ENCODE peak calls at places on chromosomes 4 and X, in six cellular contexts. Y is pancreas, M is PC-3, R is AG09319, B is OCI-LY7, D is tibial nerve. Q is an unnamed sample.

GRCh38 chr4:3212391-3213100 is 36.4 kb upstream of the MSANTD1 start:
- DNase-seq in R (no peak), B (no peak), D (no peak), Y (no peak), M (no peak), Q (no peak)

GRCh38 chr4:58093352-58093751 is 983.2 kb upstream of the IGFBP7 start:
- DNase-seq in D (no peak), R (no peak), B (no peak), M (no peak), Y (no peak), Q (no peak)

GRCh38 chrX:5415738-5416137 is 812.9 kb downstream of the NLGN4X start:
- DNase-seq in M (no peak), B (no peak), R (no peak), Y (no peak), D (no peak), Q (no peak)

GRCh38 chr4:106325800-106326199 is 9.4 kb downstream of the AIMP1 start:
- DNase-seq in M (no peak), Y (no peak), R (no peak), B (no peak), D (no peak), Q (no peak)

GRCh38 chr4:16157609-16158503 is 68.4 kb downstream of the TAPT1 start:
- DNase-seq in Y (no peak), D (no peak), M (no peak), B (no peak), R (no peak), Q (no peak)

GRCh38 chr4:41655177-41655576 is 93.3 kb downstream of the PHOX2B start:
- DNase-seq in M (peak), R (no peak), B (no peak), Y (no peak), D (no peak), Q (no peak)

GRCh38 chr4:151248519-151248918 is 28.4 kb upstream of the PRSS48 start:
- DNase-seq in M (no peak), B (no peak), R (no peak), D (no peak), Y (no peak), Q (no peak)

GRCh38 chr4:110245567-110245966 is 47.2 kb upstream of the ELOVL6 start:
- DNase-seq in B (no peak), R (no peak), D (no peak), Y (no peak), M (peak), Q (no peak)

GRCh38 chrX:18455384-18455783 is 30.0 kb downstream of the CDKL5 start:
- DNase-seq in B (no peak), R (no peak), D (no peak), M (no peak), Y (no peak), Q (no peak)

GRCh38 chrX:53287493-53288138 is 6.2 kb upstream of the IQSEC2 start:
- DNase-seq in Y (peak), B (peak), D (peak), R (peak), M (peak), Q (no peak)

GRCh38 chrX:44874481-44875184 is 1.6 kb downstream of the KDM6A start:
- DNase-seq in Y (peak), R (no peak), D (no peak), B (peak), M (peak), Q (no peak)

GRCh38 chr4:83387922-83388676 is 53.5 kb upstream of the HPSE start:
- DNase-seq in M (no peak), Y (peak), D (no peak), B (peak), R (no peak), Q (no peak)

GRCh38 chr4:48683784-48684666 is 96.1 kb downstream of the FRYL start:
- DNase-seq in B (peak), Y (no peak), D (no peak), R (no peak), M (no peak), Q (no peak)

GRCh38 chr4:100286601-100287000 is 96.3 kb upstream of the DDIT4L start:
- DNase-seq in R (no peak), M (no peak), Y (no peak), B (no peak), D (no peak), Q (no peak)

GRCh38 chrX:7145454-7145853 is 2.1 kb upstream of the STS start:
- DNase-seq in B (no peak), Y (no peak), D (no peak), M (no peak), R (no peak), Q (no peak)

GRCh38 chrX:123771449-123772064 is 38.7 kb upstream of the THOC2 start:
- DNase-seq in Y (no peak), D (no peak), R (no peak), M (no peak), B (no peak), Q (no peak)

GRCh38 chr4:7193040-7193958 is 961 bp downstream of the SORCS2 start:
- DNase-seq in D (peak), R (no peak), Y (no peak), M (peak), B (no peak), Q (no peak)

GRCh38 chr4:8504279-8505007 is 63.9 kb downstream of the TRMT44 start:
- DNase-seq in M (peak), D (no peak), B (no peak), R (no peak), Y (peak), Q (no peak)

GRCh38 chr4:3389186-3389878 is 52.4 kb upstream of the HGFAC start:
- DNase-seq in Y (no peak), M (no peak), B (no peak), D (no peak), R (no peak), Q (no peak)

GRCh38 chrX:110006826-110007375 is 4.0 kb downstream of the TMEM164 start:
- DNase-seq in Y (peak), D (no peak), R (peak), M (peak), B (no peak), Q (no peak)

GRCh38 chr4:17665852-17666251 is 51.4 kb downstream of the MED28 start:
- DNase-seq in B (peak), Y (no peak), R (no peak), D (no peak), M (no peak), Q (no peak)
- TF ChIP-seq CTCF in B (no peak), Y (no peak), R (no peak), D (no peak), M (no peak), Q (no peak)

DNA sequence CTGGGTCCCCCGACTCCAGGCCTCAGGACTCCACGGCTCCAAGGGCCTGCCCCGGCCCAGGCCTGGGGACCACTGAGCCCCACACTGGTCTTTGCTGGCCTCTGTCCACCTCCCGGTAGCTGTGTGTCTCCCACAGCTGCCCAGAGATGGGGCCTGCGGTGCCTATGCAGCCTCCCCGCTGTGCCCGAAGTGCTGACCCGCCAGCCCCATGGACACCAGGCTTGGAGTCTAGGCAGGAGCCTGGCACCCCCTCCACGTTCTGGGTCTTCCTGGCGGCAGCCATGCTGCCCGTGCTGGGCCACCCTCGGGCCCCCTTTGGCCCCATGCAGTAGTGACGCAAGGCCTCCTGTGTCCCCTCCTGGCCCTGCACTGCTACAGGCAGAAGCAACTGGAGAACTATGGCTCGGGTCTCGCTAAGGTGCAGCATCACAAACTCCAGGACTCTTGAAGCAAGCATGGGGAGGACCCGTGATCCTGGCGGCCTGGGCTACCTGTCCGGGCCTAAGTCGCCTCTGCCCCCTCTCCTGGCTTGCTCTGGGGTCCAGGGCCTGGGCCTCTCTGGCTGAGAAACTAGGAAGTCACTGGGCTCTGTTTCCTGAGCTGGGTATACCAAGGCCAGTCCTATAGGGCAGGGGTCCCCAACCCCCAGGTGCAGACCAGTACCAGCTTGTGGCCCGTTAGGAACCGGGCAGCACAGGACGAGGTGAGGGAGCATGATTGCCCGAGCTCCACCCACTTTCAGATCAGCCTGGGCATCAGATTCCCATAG is 878 bp downstream of the MYL5 start:
- DNase-seq in D (no peak), B (peak), M (no peak), R (no peak), Y (no peak), Q (peak)
- TF ChIP-seq CTCF in D (no peak), B (no peak), M (no peak), R (no peak), Y (no peak), Q (no peak)

DNA sequence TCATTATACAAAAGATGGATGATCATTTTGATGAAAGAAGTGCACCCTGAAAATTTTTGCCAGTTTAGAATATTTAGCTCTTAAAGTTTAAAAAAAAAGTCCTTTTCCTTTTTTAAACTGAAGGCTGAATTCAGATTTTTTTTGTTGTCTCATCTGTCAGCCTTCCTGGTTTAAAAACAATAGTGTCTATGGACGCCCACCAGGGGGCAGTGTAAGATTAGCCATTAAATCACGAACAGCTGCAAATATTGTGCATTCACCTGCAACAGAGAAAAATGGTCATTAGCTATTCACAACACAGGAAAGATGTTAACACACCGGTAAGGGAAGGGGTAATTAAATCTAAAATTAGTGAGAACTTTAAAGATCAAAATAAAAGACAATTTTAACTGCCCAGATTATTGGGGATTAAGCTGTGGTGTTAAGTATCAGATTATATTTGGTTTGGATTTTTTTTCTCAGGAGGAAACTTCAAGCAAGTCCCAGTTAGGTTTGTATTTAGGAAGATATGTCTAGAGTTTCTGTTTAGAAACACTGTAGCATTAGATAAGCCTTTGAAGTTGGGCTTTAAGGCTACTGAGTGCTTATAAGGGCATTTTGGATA is 4.4 kb upstream of the CXorf38 start:
- DNase-seq in R (peak), Y (peak), B (peak), M (peak), D (peak), Q (peak)
- TF ChIP-seq CTCF in R (peak), Y (peak), B (peak), M (peak), D (peak), Q (peak)

GRCh38 chrX:121308276-121308805 is 260.9 kb downstream of the GLUD2 start:
- DNase-seq in B (peak), D (no peak), M (peak), Y (no peak), R (peak), Q (no peak)
- TF ChIP-seq CTCF in B (peak), D (peak), M (peak), Y (no peak), R (peak), Q (no peak)

GRCh38 chr4:183645326-183645725 is 13.7 kb downstream of the RWDD4 start:
- DNase-seq in D (no peak), Y (no peak), R (no peak), M (no peak), B (no peak), Q (no peak)
- TF ChIP-seq CTCF in D (no peak), Y (no peak), R (no peak), M (no peak), B (no peak), Q (no peak)

DNA sequence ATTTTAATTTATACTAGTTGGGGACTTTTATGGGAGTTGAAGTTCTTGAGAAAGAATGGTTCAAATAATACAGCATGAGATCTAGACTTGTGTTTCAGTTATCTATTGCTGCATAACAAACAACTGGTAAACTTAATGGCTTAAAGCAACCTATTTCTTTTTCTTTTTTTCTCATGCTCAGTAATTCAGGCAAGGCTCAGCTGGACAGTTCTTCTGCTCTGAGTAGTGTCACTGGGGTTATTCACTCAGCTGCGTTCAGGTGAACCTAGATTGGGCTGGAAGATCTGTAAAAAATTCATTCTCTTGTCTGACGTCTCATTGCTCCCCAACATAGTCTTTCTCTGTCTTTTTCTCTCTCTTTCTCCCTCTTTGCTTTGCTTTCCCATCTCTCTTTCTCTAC is 291.7 kb downstream of the GBA3 start:
- DNase-seq in B (no peak), Y (no peak), R (no peak), M (no peak), D (no peak), Q (no peak)
- TF ChIP-seq CTCF in B (no peak), Y (no peak), R (no peak), M (no peak), D (no peak), Q (no peak)

GRCh38 chrX:25527596-25527995 is 511.8 kb upstream of the ARX start:
- DNase-seq in D (no peak), B (no peak), R (no peak), M (no peak), Y (no peak), Q (no peak)

GRCh38 chrX:25519258-25519657 is 503.5 kb upstream of the ARX start:
- DNase-seq in R (no peak), M (no peak), B (no peak), Y (no peak), D (no peak), Q (no peak)

GRCh38 chrX:25524150-25524549 is 508.4 kb upstream of the ARX start:
- DNase-seq in B (no peak), D (no peak), Y (no peak), M (peak), R (no peak), Q (no peak)

GRCh38 chrX:25523574-25523973 is 507.8 kb upstream of the ARX start:
- DNase-seq in D (no peak), B (peak), Y (no peak), M (peak), R (no peak), Q (no peak)
- TF ChIP-seq CTCF in D (no peak), B (peak), Y (no peak), M (peak), R (peak), Q (no peak)